ENCODE peak calls at places on chromosome X, in eight cellular contexts. K is uterus; P is aorta; U is brain microvascular endothelial cell; J is CD8-positive, alpha-beta T cell; L is esophagus muscularis mucosa; T is cardiac muscle cell; O is right cardiac atrium. H is an unnamed sample.

GRCh38 chrX:33592398-33592797 is 381.0 kb upstream of the DMD start:
- DNase-seq in T (no peak), K (no peak), O (no peak), P (no peak), U (no peak), J (no peak), L (no peak), H (no peak)

GRCh38 chrX:24093746-24094145 is 39.0 kb downstream of the EIF2S3 start:
- DNase-seq in L (no peak), U (no peak), J (no peak), O (no peak), K (no peak), P (no peak), T (no peak), H (no peak)

GRCh38 chrX:69216911-69217310 is 51.7 kb upstream of the PJA1 start:
- DNase-seq in K (no peak), L (no peak), P (no peak), J (no peak), U (no peak), T (no peak), O (no peak), H (no peak)

GRCh38 chrX:49172280-49172780 is 632 bp downstream of the PLP2 start:
- DNase-seq in P (peak; percentile 87), U (no peak), L (no peak), O (peak; percentile 87), T (peak; percentile 19), J (no peak), K (peak; percentile 62), H (peak; percentile 57)

GRCh38 chrX:76148753-76149152 is 24.1 kb upstream of the PBDC1 start:
- DNase-seq in J (peak; percentile 6), L (no peak), U (peak; percentile 6), P (no peak), T (peak; percentile 26), O (no peak), K (peak; percentile 36), H (peak; percentile 26)

GRCh38 chrX:49220100-49220499 is 13.0 kb downstream of the CACNA1F start:
- DNase-seq in J (no peak), K (no peak), U (no peak), L (no peak), T (no peak), O (no peak), P (no peak), H (no peak)

GRCh38 chrX:10176121-10177003 is 19.6 kb downstream of the CLCN4 start:
- DNase-seq in O (no peak), K (no peak), L (no peak), P (no peak), U (no peak), T (no peak), J (no peak), H (no peak)

GRCh38 chrX:15848576-15848975 is 6.0 kb downstream of the AP1S2 start:
- DNase-seq in L (no peak), P (no peak), J (no peak), U (no peak), T (no peak), O (no peak), K (no peak), H (no peak)

GRCh38 chrX:147803948-147804347 is 107.8 kb upstream of the FMR1 start:
- DNase-seq in O (no peak), J (no peak), K (no peak), U (no peak), L (no peak), T (peak; percentile 34), P (no peak), H (peak; percentile 50)

GRCh38 chrX:13010546-13010945 is 33.9 kb downstream of the FAM9C start:
- DNase-seq in O (no peak), P (no peak), K (no peak), L (no peak), T (no peak), J (no peak), U (no peak), H (no peak)

GRCh38 chrX:154013614-154014360 is 5.9 kb downstream of the IRAK1 start:
- DNase-seq in T (peak; percentile 42), P (no peak), J (no peak), L (no peak), O (no peak), K (peak; percentile 46), U (no peak), H (peak; percentile 64)

GRCh38 chrX:7574325-7574724 is 268.6 kb upstream of the VCX start:
- DNase-seq in J (no peak), L (no peak), P (no peak), O (no peak), K (no peak), T (peak; percentile 80), U (peak; percentile 40), H (peak; percentile 52)

GRCh38 chrX:8981742-8982141 is 52.2 kb downstream of the FAM9B start:
- DNase-seq in U (no peak), L (no peak), J (no peak), O (no peak), P (no peak), T (peak; percentile 37), K (no peak), H (no peak)

GRCh38 chrX:150704030-150704613 is 10.9 kb downstream of the MTMR1 start:
- DNase-seq in L (no peak), O (no peak), T (no peak), U (peak; percentile 74), J (no peak), K (no peak), P (no peak), H (no peak)

GRCh38 chrX:13015536-13016236 is 28.7 kb downstream of the FAM9C start:
- DNase-seq in J (no peak), K (no peak), U (no peak), L (no peak), O (no peak), P (no peak), T (no peak), H (no peak)

GRCh38 chrX:107710617-107711391 is 64.8 kb downstream of the TSC22D3 start:
- DNase-seq in U (peak; percentile 95), O (no peak), L (peak; percentile 92), K (peak; percentile 45), P (no peak), J (peak; percentile 21), T (no peak), H (peak; percentile 76)

GRCh38 chrX:107709266-107709795 is 66.3 kb downstream of the TSC22D3 start:
- DNase-seq in O (no peak), T (no peak), U (no peak), K (no peak), P (no peak), L (no peak), J (no peak), H (no peak)

GRCh38 chrX:107706309-107706708 is 69.3 kb downstream of the TSC22D3 start:
- DNase-seq in J (no peak), U (no peak), P (no peak), L (no peak), T (no peak), O (no peak), K (no peak), H (no peak)

GRCh38 chrX:107707866-107708265 is 67.7 kb downstream of the TSC22D3 start:
- DNase-seq in P (no peak), K (no peak), U (no peak), T (no peak), O (no peak), J (no peak), L (no peak), H (no peak)

GRCh38 chrX:107708762-107709161 is 66.8 kb downstream of the TSC22D3 start:
- DNase-seq in J (no peak), K (no peak), P (no peak), L (no peak), O (no peak), U (no peak), T (no peak), H (no peak)
- H3K27me3 ChIP-seq in J (no peaks in the 10 kb centered on the region), K (no peaks in the 10 kb centered on the region), P (no peaks in the 10 kb centered on the region), L (no peaks in the 10 kb centered on the region), O (no peaks in the 10 kb centered on the region), U (no peaks in the 10 kb centered on the region), T (no peaks in the 10 kb centered on the region), H (no peaks in the 10 kb centered on the region)

DNA sequence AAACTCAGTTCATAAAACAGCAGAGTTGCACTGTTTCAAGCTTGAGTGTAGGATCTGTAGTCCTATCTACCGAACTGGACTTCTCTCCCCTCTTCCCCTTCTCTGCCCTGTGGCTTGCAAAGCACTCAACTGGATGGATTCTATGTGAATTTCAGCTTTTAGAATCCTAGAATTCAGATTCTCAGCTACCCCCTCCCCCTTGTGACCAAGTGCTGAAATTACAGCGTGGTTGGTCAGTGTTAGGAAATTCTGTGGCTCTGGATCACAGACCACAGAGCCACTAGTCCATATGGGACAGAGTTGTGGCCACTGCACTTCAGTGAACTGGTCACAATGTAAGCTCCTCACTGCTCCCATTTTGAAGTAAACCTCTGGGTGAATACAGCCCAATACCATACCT is 64.6 kb upstream of the TRPC5 start:
- DNase-seq in J (no peak), T (peak; percentile 47), P (no peak), L (no peak), U (no peak), O (no peak), K (no peak), H (peak; percentile 53)
- H3K27me3 ChIP-seq in J (no peaks in the 10 kb centered on the region), T (no peaks in the 10 kb centered on the region), P (no peaks in the 10 kb centered on the region), L (no peaks in the 10 kb centered on the region), U (no peaks in the 10 kb centered on the region), O (no peaks in the 10 kb centered on the region), K (no peaks in the 10 kb centered on the region), H (no peaks in the 10 kb centered on the region)

GRCh38 chrX:43141885-43142284 is 363.9 kb upstream of the PPP1R2C start:
- DNase-seq in U (no peak), K (no peak), J (no peak), L (no peak), P (no peak), T (peak; percentile 84), O (no peak), H (no peak)

GRCh38 chrX:43140546-43140945 is 362.6 kb upstream of the PPP1R2C start:
- DNase-seq in O (no peak), K (no peak), T (no peak), P (no peak), U (no peak), J (no peak), L (no peak), H (no peak)

GRCh38 chrX:43139645-43140044 is 361.7 kb upstream of the PPP1R2C start:
- DNase-seq in P (no peak), O (no peak), K (no peak), T (no peak), J (no peak), L (no peak), U (no peak), H (no peak)
- H3K27me3 ChIP-seq in P (no peaks in the 10 kb centered on the region), O (no peaks in the 10 kb centered on the region), K (no peaks in the 10 kb centered on the region), T (no peaks in the 10 kb centered on the region), J (no peaks in the 10 kb centered on the region), L (no peaks in the 10 kb centered on the region), U (no peaks in the 10 kb centered on the region), H (no peaks in the 10 kb centered on the region)

GRCh38 chrX:1118572-1119199 is 93.8 kb downstream of the CRLF2 start:
- DNase-seq in T (no peak), K (no peak), U (no peak), L (no peak), O (no peak), J (no peak), P (no peak), H (no peak)

GRCh38 chrX:1124531-1124930 is 87.9 kb downstream of the CRLF2 start:
- DNase-seq in T (no peak), O (no peak), L (no peak), K (no peak), P (no peak), J (no peak), U (no peak), H (no peak)

DNA sequence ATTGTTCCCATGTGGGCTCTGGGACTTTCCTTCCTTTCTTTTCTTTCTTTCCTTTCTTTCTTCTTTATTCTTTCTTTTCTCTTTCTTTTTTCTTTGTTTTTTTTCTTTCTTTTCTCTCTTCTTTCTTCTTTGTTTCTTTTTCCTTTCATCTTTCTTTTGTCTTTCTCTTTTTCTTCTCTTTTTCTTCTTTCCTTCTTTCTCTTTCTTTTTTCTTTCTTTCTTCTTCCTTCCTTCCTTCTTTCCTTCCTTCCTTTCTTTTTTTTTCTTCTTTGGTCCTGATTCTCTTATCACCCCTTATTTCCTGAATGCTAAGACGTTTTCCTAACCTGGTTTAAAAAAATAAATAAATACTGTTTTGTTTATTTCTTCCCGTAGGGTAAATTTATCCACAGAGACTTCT is 93.2 kb downstream of the CRLF2 start:
- DNase-seq in O (no peak), K (no peak), T (no peak), P (no peak), L (no peak), J (no peak), U (no peak), H (no peak)
- H3K27me3 ChIP-seq in O (no peaks in the 10 kb centered on the region), K (no peaks in the 10 kb centered on the region), T (no peaks in the 10 kb centered on the region), P (no peaks in the 10 kb centered on the region), L (no peaks in the 10 kb centered on the region), J (no peaks in the 10 kb centered on the region), U (no peaks in the 10 kb centered on the region), H (no peaks in the 10 kb centered on the region)

H was measured in GM23338.